ENCODE peak calls at places on chromosomes 7 and 10, in four cellular contexts. C is coronary artery, O is tibial nerve, E is IMR-90. J is an unnamed sample.

GRCh38 chr10:100607439-100607838 is 71.7 kb downstream of the HIF1AN start:
- DNase-seq in C (no peak), O (no peak), E (no peak), J (no peak)

GRCh38 chr10:95334793-95335120 is 44.0 kb upstream of the PDLIM1 start:
- DNase-seq in C (no peak), O (no peak), E (no peak), J (no peak)

GRCh38 chr7:100353685-100354330 is 4.1 kb upstream of the PILRB start:
- DNase-seq in C (peak), O (no peak), E (no peak), J (no peak)

GRCh38 chr10:26090762-26091161 is 125.8 kb upstream of the GAD2 start:
- DNase-seq in C (no peak), O (no peak), E (no peak), J (no peak)

GRCh38 chr10:101062231-101063161 is 707 bp downstream of the KAZALD1 start:
- DNase-seq in C (no peak), O (no peak), E (peak), J (no peak)

GRCh38 chr7:41816111-41816510 is 113.2 kb upstream of the INHBA start:
- DNase-seq in C (no peak), O (no peak), E (no peak), J (no peak)

GRCh38 chr10:102157224-102157623 is 5.0 kb downstream of the NOLC1 start:
- DNase-seq in C (peak), O (no peak), E (no peak), J (peak)

GRCh38 chr10:79384773-79385391 is 37.6 kb downstream of the PPIF start:
- DNase-seq in C (peak), O (no peak), E (no peak), J (no peak)

GRCh38 chr10:11546581-11546980 is 64.9 kb downstream of the USP6NL start:
- DNase-seq in C (no peak), O (no peak), E (peak), J (no peak)

GRCh38 chr7:81331061-81332018 is 412.5 kb upstream of the SEMA3C start:
- DNase-seq in C (no peak), O (no peak), E (peak), J (no peak)

GRCh38 chr7:141641876-141642275 is 60.1 kb downstream of the DENND11 start:
- DNase-seq in C (no peak), O (no peak), E (no peak), J (no peak)

GRCh38 chr10:93999401-93999851 is 5.7 kb downstream of the PLCE1 start:
- DNase-seq in C (peak), O (peak), E (peak), J (no peak)

GRCh38 chr10:119981826-119982225 is 89.3 kb downstream of the SEC23IP start:
- DNase-seq in C (no peak), O (no peak), E (no peak), J (peak)

GRCh38 chr10:20115929-20116328 is 299.7 kb downstream of the PLXDC2 start:
- DNase-seq in C (no peak), O (no peak), E (no peak), J (no peak)

GRCh38 chr7:50660040-50660829 is 95.0 kb upstream of the DDC start:
- DNase-seq in C (peak), O (no peak), E (no peak), J (no peak)

GRCh38 chr10:44198096-44198779 is 186.7 kb downstream of the CXCL12 start:
- DNase-seq in C (no peak), O (no peak), E (peak), J (no peak)

GRCh38 chr7:39622609-39623311 is 612 bp upstream of the RALA start:
- DNase-seq in C (no peak), O (no peak), E (no peak), J (no peak)

GRCh38 chr7:130362251-130362650 is 17.6 kb downstream of the CPA5 start:
- DNase-seq in C (no peak), O (no peak), E (no peak), J (no peak)

GRCh38 chr10:28949005-28950004 is 272.0 kb downstream of the BAMBI start:
- DNase-seq in C (no peak), O (no peak), E (peak), J (no peak)

GRCh38 chr7:96579101-96579500 is 130.5 kb downstream of the SEM1 start:
- DNase-seq in C (no peak), O (no peak), E (no peak), J (no peak)

GRCh38 chr7:103573479-103574058 is 127.6 kb upstream of the SLC26A5 start:
- DNase-seq in C (no peak), O (no peak), E (peak), J (peak)

GRCh38 chr7:158742065-158742821 is 37.6 kb upstream of the NCAPG2 start:
- DNase-seq in C (no peak), O (no peak), E (no peak), J (no peak)

GRCh38 chr10:119270893-119271361 is 63.6 kb downstream of the GRK5 start:
- DNase-seq in C (peak), O (peak), E (peak), J (no peak)

GRCh38 chr10:90007226-90007625 is 305.8 kb downstream of the KIF20B start:
- DNase-seq in C (no peak), O (no peak), E (no peak), J (no peak)

GRCh38 chr7:123183431-123183830 is 16.3 kb downstream of the SLC13A1 start:
- DNase-seq in C (no peak), O (no peak), E (no peak), J (no peak)

GRCh38 chr10:103262229-103262628 is 14.7 kb upstream of the INA start:
- DNase-seq in C (no peak), O (no peak), E (no peak), J (no peak)

GRCh38 chr7:43757073-43757720 is 1.3 kb upstream of the BLVRA start:
- DNase-seq in C (no peak), O (no peak), E (no peak), J (no peak)

GRCh38 chr7:19122018-19122588 is 4.7 kb upstream of the TWIST1 start:
- DNase-seq in C (no peak), O (no peak), E (peak), J (peak)

GRCh38 chr7:99752354-99752753 is 17.4 kb upstream of the CYP3A7 start:
- DNase-seq in C (no peak), O (no peak), E (peak), J (peak)

GRCh38 chr10:97764519-97764931 is 7.3 kb downstream of the SFRP5 start:
- DNase-seq in C (no peak), O (no peak), E (no peak), J (no peak)

GRCh38 chr10:4431114-4431862 is 394.7 kb upstream of the AKR1E2 start:
- DNase-seq in C (no peak), O (no peak), E (peak), J (no peak)

GRCh38 chr7:13115829-13116228 is 428.4 kb downstream of the ARL4A start:
- DNase-seq in C (no peak), O (no peak), E (no peak), J (no peak)

GRCh38 chr10:60238408-60239100 is 151.1 kb downstream of the ANK3 start:
- DNase-seq in C (no peak), O (no peak), E (peak), J (peak)

DNA sequence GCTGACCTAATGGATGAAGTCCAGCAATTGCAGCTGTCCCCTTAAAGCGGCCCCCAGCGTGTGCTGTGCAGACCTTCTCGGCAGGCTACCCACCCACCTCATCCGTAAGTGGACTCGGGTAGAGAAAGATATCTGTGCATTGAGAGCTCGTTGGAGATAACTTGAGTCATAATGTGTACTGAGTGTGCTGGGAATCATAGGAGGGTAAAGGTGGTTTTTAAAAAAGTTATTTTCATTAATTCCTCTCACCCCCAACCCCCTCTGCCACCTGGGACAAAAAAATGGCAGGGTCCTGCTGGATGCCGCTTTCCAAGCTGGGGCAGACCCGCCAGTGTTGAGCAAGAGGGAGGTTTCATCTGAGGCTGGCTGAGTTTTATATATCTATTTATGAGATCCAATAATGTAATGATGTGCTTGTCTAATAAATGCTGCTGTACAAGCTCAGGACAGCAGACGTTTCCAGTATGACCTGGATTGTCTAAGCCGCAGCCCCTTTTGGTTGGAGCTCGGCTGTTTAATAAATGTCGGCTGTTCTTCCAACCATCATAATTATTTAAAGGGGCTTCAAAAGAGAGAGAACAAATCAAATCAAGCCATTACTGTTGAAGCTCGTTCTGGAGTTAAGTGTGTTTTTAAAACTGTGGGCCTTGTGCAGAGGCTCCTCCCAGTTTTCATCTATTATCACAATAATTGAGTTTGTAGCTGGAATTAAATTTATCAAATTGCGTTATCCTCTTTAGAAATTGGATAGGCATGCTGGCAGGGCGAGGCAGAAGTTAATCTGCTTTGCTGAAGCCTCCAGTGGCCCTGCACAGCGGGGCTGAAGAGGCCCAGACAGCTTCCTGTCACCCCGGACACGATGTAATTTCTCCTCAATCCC is 119.0 kb downstream of the NKX6-2 start:
- DNase-seq in C (no peak), O (no peak), E (peak), J (no peak)
- H3K4me3 ChIP-seq in C (no peak), O (no peak), E (no peak), J (no peak)

GRCh38 chr10:32713560-32713959 is 244.5 kb downstream of the ITGB1 start:
- DNase-seq in C (no peak), O (no peak), E (no peak), J (no peak)
- TF ChIP-seq CTCF in C (no peak), O (no peak), E (peak), J (peak)

GRCh38 chr10:124522131-124522902 is 60.7 kb downstream of the LHPP start:
- DNase-seq in C (no peak), O (no peak), E (no peak), J (no peak)

GRCh38 chr10:124523886-124524285 is 62.3 kb downstream of the LHPP start:
- DNase-seq in C (no peak), O (no peak), E (no peak), J (no peak)

GRCh38 chr10:124522903-124523260 is 61.3 kb downstream of the LHPP start:
- DNase-seq in C (no peak), O (no peak), E (no peak), J (peak)

GRCh38 chr10:124524991-124525653 is 63.5 kb downstream of the LHPP start:
- DNase-seq in C (no peak), O (no peak), E (no peak), J (no peak)

GRCh38 chr10:124523301-124523871 is 61.8 kb downstream of the LHPP start:
- DNase-seq in C (no peak), O (no peak), E (no peak), J (no peak)
- H3K4me3 ChIP-seq in C (peak), O (peak), E (peak), J (no peak)

GRCh38 chr10:63889756-63890155 is 368.6 kb downstream of the REEP3 start:
- DNase-seq in C (no peak), O (no peak), E (no peak), J (no peak)

GRCh38 chr10:63886281-63887025 is 365.3 kb downstream of the REEP3 start:
- DNase-seq in C (no peak), O (no peak), E (no peak), J (no peak)

GRCh38 chr10:63887600-63888396 is 366.6 kb downstream of the REEP3 start:
- DNase-seq in C (no peak), O (no peak), E (no peak), J (no peak)

GRCh38 chr10:63885159-63885558 is 364.0 kb downstream of the REEP3 start:
- DNase-seq in C (no peak), O (no peak), E (no peak), J (no peak)

DNA sequence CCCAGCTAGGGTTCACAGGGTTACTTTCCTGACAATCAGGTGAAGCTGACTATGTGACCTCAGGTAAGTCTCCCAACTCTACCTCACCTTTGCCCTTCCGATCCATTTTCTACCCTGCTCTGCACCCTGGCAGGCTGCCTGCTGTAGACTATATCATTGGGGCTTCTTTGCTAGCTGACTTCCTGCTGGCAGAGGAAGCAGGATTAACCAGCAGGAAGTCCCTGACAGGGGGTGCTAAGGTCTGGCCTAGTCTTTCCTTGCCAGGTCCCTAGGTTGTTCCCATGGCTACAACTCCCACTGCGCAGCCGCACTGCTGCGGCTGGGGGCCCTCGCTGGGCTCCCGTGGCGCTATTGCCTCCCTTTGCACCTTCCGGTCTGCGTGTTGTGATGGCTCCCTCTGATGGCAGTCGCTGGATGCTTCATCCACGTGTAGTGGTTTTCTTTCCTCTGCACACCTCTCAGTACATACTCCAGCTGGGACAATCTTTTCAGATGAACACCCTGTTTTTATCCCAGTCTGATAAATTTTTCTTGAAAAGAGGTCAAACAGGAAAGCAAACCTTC is 365.9 kb downstream of the REEP3 start:
- DNase-seq in C (no peak), O (no peak), E (no peak), J (no peak)
- TF ChIP-seq CTCF in C (no peak), O (no peak), E (no peak), J (peak)

GRCh38 chr7:6482743-6483119 is 35.0 kb upstream of the DAGLB start:
- DNase-seq in C (no peak), O (no peak), E (no peak), J (no peak)

GRCh38 chr7:6479067-6479466 is 31.3 kb upstream of the DAGLB start:
- DNase-seq in C (no peak), O (no peak), E (no peak), J (no peak)

GRCh38 chr7:6482307-6482706 is 34.6 kb upstream of the DAGLB start:
- DNase-seq in C (no peak), O (no peak), E (no peak), J (no peak)

GRCh38 chr7:6480323-6480660 is 32.5 kb upstream of the DAGLB start:
- DNase-seq in C (no peak), O (no peak), E (no peak), J (no peak)

GRCh38 chr7:6481445-6481844 is 33.7 kb upstream of the DAGLB start:
- DNase-seq in C (no peak), O (no peak), E (no peak), J (no peak)
- H3K4me3 ChIP-seq in C (peak), O (no peak), E (no peak), J (no peak)

GRCh38 chr7:11486271-11486670 is 345.7 kb downstream of the THSD7A start:
- DNase-seq in C (no peak), O (no peak), E (no peak), J (no peak)
- TF ChIP-seq CTCF in C (no peak), O (no peak), E (no peak), J (peak)

GRCh38 chr7:27172823-27173411 is 1.2 kb downstream of the HOXA10 start:
- DNase-seq in C (no peak), O (peak), E (no peak), J (no peak)
- H3K4me3 ChIP-seq in C (peak), O (peak), E (peak), J (peak)

DNA sequence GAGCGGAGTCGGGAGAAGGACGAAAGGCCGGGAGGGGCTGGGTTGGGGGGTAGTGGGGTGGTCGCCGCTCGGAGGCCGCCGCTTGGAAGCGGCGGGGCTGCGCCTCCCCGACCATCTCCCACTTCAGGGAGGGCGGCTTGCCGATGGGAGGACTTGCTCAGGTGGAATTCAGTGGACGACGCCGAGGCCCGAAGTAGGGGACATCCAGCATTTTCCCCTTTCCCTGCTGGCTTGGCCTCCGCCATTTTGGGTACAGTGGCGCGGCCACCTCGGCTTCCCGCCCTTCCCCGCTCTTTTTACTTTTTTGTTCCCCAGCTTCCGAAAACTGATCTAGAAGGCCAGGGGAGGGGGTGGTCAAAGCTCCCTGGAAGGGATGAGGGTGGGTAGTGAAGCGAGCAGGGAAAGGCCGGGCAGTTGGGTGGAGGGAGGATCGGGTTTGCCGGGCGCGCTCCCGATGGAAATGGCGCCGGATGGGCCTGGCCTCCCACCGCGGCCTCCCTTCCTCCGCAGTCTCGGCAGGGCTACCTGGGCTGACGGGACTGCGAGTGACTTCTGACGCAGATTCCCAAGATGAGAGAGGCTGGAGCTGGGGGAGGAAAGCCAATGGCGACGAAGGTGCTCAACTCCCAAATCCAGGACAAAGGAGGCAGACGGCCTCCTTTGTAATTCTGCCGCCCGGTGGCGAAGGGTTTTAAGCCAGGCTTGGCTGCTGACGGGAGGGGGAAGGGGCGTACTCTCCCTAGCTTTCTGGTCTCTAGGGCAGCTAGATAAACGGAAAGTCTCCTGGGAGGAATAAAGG is at the start of gene PBLD:
- DNase-seq in C (peak), O (peak), E (peak), J (peak)
- TF ChIP-seq CTCF in C (no peak), O (no peak), E (peak), J (peak)

DNA sequence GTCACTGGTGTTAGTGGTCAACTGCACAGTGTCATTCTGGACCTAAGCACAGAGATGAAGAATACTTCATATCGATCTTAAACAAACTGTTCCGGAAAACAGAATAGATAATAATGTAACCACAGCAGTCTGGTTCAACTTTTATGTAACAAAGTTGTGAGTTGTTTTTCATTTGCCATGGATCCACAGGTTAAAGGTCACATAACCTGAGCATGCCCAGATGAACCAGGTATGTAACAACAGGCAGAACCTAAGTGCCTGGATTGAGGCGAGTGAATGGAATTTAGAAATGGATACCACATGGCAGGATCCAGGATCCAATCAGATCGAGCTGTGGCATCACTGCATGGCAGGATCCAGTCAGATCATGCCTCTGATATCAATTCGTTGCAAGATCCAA is 87.1 kb downstream of the CLEC2L start:
- DNase-seq in C (no peak), O (no peak), E (no peak), J (no peak)
- H3K4me3 ChIP-seq in C (no peak), O (no peak), E (no peak), J (no peak)

J was measured in LNCaP clone FGC.